ENCODE peak calls at places on chromosomes 6 and 20, in ten cellular contexts. F is left lung; Y is A549; N is effector memory CD4-positive, alpha-beta T cell; J is colonic mucosa; R is pancreas; S is GM12878; Z is Peyer's patch; L is heart left ventricle; V is OCI-LY7. K is an unnamed sample.

GRCh38 chr6:125983246-125983945 is 2.9 kb upstream of the TRMT11 start:
- DNase-seq in R (no peak), F (no peak), N (no peak), Z (no peak), L (no peak), S (no peak), V (no peak), J (no peak), Y (no peak), K (no peak)

GRCh38 chr6:127967708-127968107 is 66.8 kb upstream of the THEMIS start:
- DNase-seq in F (no peak), Y (no peak), J (no peak), S (no peak), L (no peak), N (no peak), Z (no peak), R (no peak), V (no peak), K (no peak)

GRCh38 chr6:107712523-107713213 is 111.4 kb downstream of the SCML4 start:
- DNase-seq in F (no peak), S (no peak), Z (no peak), V (peak), Y (no peak), J (no peak), N (no peak), L (no peak), R (no peak), K (no peak)

GRCh38 chr20:62665153-62665754 is 23.0 kb downstream of the SLCO4A1 start:
- DNase-seq in R (no peak), Z (no peak), F (no peak), S (no peak), L (no peak), Y (no peak), N (no peak), V (no peak), J (no peak), K (no peak)

GRCh38 chr6:150395388-150396009 is 26.7 kb downstream of the IYD start:
- DNase-seq in Y (peak), S (no peak), N (peak), F (peak), J (peak), V (peak), Z (no peak), L (no peak), R (no peak), K (peak)

GRCh38 chr6:33798343-33798848 is 5.4 kb downstream of the MLN start:
- DNase-seq in Y (no peak), R (no peak), L (peak), F (no peak), N (no peak), Z (no peak), V (no peak), J (no peak), S (no peak), K (no peak)

GRCh38 chr20:60921021-60921622 is 330.9 kb upstream of the CDH4 start:
- DNase-seq in S (no peak), V (no peak), J (no peak), R (no peak), Z (no peak), N (no peak), F (no peak), L (no peak), Y (peak), K (no peak)

GRCh38 chr6:5619249-5619648 is 357.9 kb downstream of the FARS2 start:
- DNase-seq in F (no peak), Y (no peak), Z (no peak), R (no peak), J (no peak), S (peak), N (peak), L (no peak), V (peak), K (peak)

GRCh38 chr6:6811151-6812002 is 222.9 kb downstream of the LY86 start:
- DNase-seq in S (no peak), Z (peak), J (peak), N (no peak), L (no peak), V (no peak), R (no peak), F (no peak), Y (peak), K (no peak)

GRCh38 chr6:684831-685636 is 7.9 kb downstream of the EXOC2 start:
- DNase-seq in L (no peak), J (no peak), N (no peak), Z (no peak), F (no peak), R (no peak), Y (no peak), V (no peak), S (peak), K (no peak)

GRCh38 chr6:37516076-37516919 is 16.6 kb upstream of the CCDC167 start:
- DNase-seq in L (no peak), N (peak), S (peak), Z (peak), R (peak), V (peak), Y (no peak), F (peak), J (peak), K (no peak)

GRCh38 chr20:21099653-21100589 is 6.2 kb downstream of the LINC00237 start:
- DNase-seq in Z (peak), S (no peak), L (peak), J (peak), R (peak), Y (no peak), F (peak), V (peak), N (peak), K (peak)

GRCh38 chr6:12169377-12169776 is 120.8 kb upstream of the EDN1 start:
- DNase-seq in Y (no peak), L (no peak), S (no peak), F (no peak), J (no peak), R (no peak), V (no peak), N (no peak), Z (no peak), K (no peak)

GRCh38 chr6:89927788-89928565 is 33.7 kb downstream of the GJA10 start:
- DNase-seq in N (no peak), V (no peak), F (no peak), J (no peak), S (no peak), Y (no peak), R (no peak), L (no peak), Z (no peak), K (no peak)

GRCh38 chr6:25010917-25011625 is 75.3 kb upstream of the RIPOR2 start:
- DNase-seq in Z (no peak), J (no peak), Y (no peak), L (no peak), N (no peak), F (no peak), V (no peak), R (no peak), S (no peak), K (no peak)
- H3K27ac ChIP-seq in Z (no peak), J (no peak), Y (peak), L (no peak), N (no peak), F (no peak), V (no peak), R (no peak), S (no peak), K (no peak)

GRCh38 chr6:124983383-124983782 is 21.1 kb downstream of the RNF217 start:
- DNase-seq in Y (no peak), V (no peak), L (no peak), Z (no peak), N (no peak), R (no peak), S (no peak), F (no peak), J (no peak), K (no peak)
- H3K27ac ChIP-seq in Y (peak), V (no peak), L (no peak), Z (no peak), N (no peak), R (no peak), S (no peak), F (no peak), J (no peak), K (no peak)

GRCh38 chr20:23150304-23151007 is 64.3 kb upstream of the CD93 start:
- DNase-seq in S (no peak), J (peak), Y (no peak), R (no peak), F (no peak), N (no peak), V (no peak), L (no peak), Z (no peak), K (no peak)

GRCh38 chr20:23151008-23151703 is 65.0 kb upstream of the CD93 start:
- DNase-seq in L (no peak), S (no peak), F (no peak), Y (no peak), N (no peak), V (no peak), R (no peak), J (no peak), Z (no peak), K (no peak)

GRCh38 chr20:23152308-23152892 is 66.3 kb upstream of the CD93 start:
- DNase-seq in S (no peak), F (peak), N (no peak), Y (no peak), V (no peak), R (no peak), L (peak), Z (peak), J (peak), K (peak)

GRCh38 chr20:23152902-23153301 is 66.8 kb upstream of the CD93 start:
- DNase-seq in N (no peak), Y (no peak), J (no peak), L (no peak), S (no peak), R (no peak), F (no peak), Z (no peak), V (no peak), K (no peak)

DNA sequence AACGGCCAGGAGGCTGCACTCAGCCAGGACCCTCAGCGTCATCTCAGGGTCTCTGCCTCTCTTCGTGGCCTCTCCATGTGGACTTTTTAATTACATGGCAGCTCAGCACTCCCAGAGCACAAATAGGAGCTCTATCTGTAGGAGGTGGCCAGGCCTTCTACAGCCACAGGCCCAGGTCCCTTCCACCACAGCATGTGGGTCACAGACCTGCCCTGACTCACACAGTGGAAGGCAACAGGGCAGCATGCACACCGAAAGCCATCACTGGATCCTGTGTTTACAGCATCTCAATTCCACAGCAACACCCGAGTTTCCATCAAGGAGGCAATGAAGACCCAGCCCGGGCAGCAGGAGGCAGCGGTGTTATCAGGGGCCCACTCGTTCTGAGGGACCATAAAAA is 65.8 kb upstream of the CD93 start:
- DNase-seq in S (no peak), L (no peak), Y (no peak), R (no peak), J (no peak), Z (no peak), F (peak), N (no peak), V (no peak), K (no peak)
- H3K27ac ChIP-seq in S (no peak), L (peak), Y (peak), R (no peak), J (no peak), Z (peak), F (peak), N (no peak), V (no peak), K (peak)

DNA sequence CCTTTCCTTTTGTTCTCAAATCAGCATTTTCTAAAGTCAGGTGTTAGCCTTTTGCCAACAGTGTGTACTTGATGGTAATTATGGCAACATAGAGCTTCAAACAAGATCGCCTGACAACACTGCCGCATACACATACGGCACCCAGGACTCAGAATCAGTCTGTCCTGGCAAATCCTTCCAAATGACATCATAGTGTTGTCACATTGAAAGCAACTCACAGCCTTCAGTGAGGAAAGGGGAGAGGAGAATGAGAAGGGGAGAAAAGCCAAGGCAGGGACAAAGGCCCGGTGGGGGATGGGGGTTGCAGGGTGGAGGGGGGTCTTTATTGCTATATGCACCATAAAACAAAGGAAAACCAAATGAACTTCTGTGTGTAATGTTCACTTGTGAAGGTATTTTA is 65.7 kb upstream of the PTGIS start:
- DNase-seq in V (no peak), J (no peak), Z (no peak), R (no peak), F (no peak), N (no peak), Y (no peak), S (no peak), L (no peak), K (no peak)
- H3K27ac ChIP-seq in V (peak), J (no peak), Z (no peak), R (no peak), F (no peak), N (no peak), Y (peak), S (no peak), L (no peak), K (no peak)

DNA sequence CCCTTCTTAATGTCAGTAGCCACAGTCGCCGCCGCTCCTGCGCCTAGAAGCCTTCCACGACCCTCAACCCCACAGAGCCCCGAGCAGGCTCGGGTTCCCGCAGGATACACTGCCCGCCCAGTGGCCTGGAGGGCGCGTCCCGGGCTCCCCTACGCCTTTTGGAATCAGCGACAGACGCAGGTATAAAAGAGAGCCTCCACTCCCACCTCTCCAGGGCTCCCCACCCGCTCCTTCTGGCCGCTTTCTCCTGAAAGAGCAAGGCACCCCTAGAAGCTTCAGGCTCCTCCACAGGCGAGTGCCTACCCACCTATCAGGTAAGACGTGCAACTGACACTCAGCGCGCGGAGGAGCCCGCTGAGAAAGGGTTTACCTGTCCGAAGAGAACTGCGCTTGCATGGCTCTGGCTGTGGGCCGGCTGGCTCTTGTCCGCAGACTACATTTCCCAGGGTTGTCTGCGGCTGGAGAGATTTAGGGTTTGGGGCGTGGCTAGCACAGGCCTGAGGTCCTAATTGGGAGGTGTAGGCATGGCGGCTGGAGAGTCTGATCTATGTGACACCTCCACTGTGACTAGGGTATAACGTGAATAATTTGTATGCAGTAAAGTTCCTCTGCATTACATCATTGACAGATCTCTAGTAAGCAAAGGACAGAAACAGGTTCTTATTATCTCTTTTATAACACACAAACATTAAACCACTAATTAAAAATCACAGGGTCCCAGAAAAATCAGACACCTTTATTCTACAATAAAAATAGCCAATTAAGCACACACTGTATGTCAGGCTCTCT is 13.5 kb upstream of the ZNF391 start:
- DNase-seq in F (peak), Y (no peak), V (no peak), Z (peak), N (peak), L (peak), S (no peak), R (peak), J (peak), K (no peak)
- H3K27ac ChIP-seq in F (peak), Y (no peak), V (no peak), Z (peak), N (no peak), L (no peak), S (no peak), R (peak), J (peak), K (no peak)